ENCODE peak calls at places on chromosomes 4 and X, in ten cellular contexts. U, J, K, X, Y, E, P, S, L and Z are unnamed samples.

GRCh38 chr4:8427761-8428287 is 12.7 kb downstream of the ACOX3 start:
- DNase-seq in K (no peak), P (peak), E (peak), U (peak), S (peak), Y (peak), J (no peak), X (no peak), L (peak), Z (no peak)

GRCh38 chrX:20139966-20140365 is 1.7 kb downstream of the EIF1AX start:
- DNase-seq in S (no peak), J (no peak), X (no peak), L (no peak), Y (no peak), U (peak), P (peak), K (no peak), E (peak), Z (no peak)

GRCh38 chr4:118035309-118035708 is 1.0 kb downstream of the NDST3 start:
- DNase-seq in J (no peak), L (no peak), K (no peak), U (no peak), E (no peak), Y (no peak), P (no peak), X (no peak), S (no peak), Z (no peak)

GRCh38 chr4:129344058-129344457 is 248.1 kb downstream of the C4orf33 start:
- DNase-seq in S (peak), P (peak), Y (no peak), E (peak), K (no peak), L (no peak), J (no peak), U (peak), X (no peak), Z (peak)

GRCh38 chr4:99087887-99088484 is 602 bp downstream of the ADH5 start:
- DNase-seq in U (peak), J (peak), L (peak), K (no peak), X (peak), P (peak), Y (peak), E (peak), S (peak), Z (no peak)

GRCh38 chrX:18252644-18253359 is 32.1 kb upstream of the BEND2 start:
- DNase-seq in Y (no peak), L (no peak), X (no peak), E (peak), P (no peak), S (no peak), K (no peak), U (peak), J (no peak), Z (no peak)

GRCh38 chr4:8297141-8297601 is 27.6 kb downstream of the HTRA3 start:
- DNase-seq in J (no peak), Y (no peak), S (no peak), L (no peak), U (no peak), K (no peak), E (no peak), X (no peak), P (no peak), Z (no peak)

GRCh38 chr4:48262926-48263325 is 6.7 kb downstream of the TEC start:
- DNase-seq in E (no peak), J (no peak), P (no peak), U (peak), Y (no peak), S (peak), K (no peak), L (no peak), X (no peak), Z (no peak)

GRCh38 chr4:108531461-108531860 is 88.9 kb upstream of the RPL34 start:
- DNase-seq in L (no peak), J (no peak), X (no peak), S (no peak), Y (no peak), U (no peak), E (no peak), P (no peak), K (no peak), Z (no peak)

GRCh38 chr4:118969359-118969758 is 80.7 kb downstream of the SYNPO2 start:
- DNase-seq in S (peak), U (peak), P (peak), L (peak), K (no peak), J (no peak), X (no peak), E (peak), Y (peak), Z (peak)

GRCh38 chrX:86171366-86171765 is 23.1 kb downstream of the DACH2 start:
- DNase-seq in P (peak), K (no peak), J (no peak), X (peak), U (peak), Y (no peak), S (peak), E (peak), L (no peak), Z (peak)

GRCh38 chrX:1596676-1597344 is 5.4 kb downstream of the AKAP17A start:
- DNase-seq in J (no peak), L (no peak), P (no peak), U (no peak), K (no peak), S (no peak), X (no peak), Y (no peak), E (no peak), Z (no peak)

GRCh38 chr4:182928061-182928460 is 10.9 kb upstream of the DCTD start:
- DNase-seq in P (no peak), Y (no peak), X (peak), L (no peak), K (no peak), S (peak), U (no peak), J (no peak), E (no peak), Z (peak)

GRCh38 chrX:105876658-105877057 is 54.3 kb downstream of the NRK start:
- DNase-seq in E (no peak), Y (no peak), S (no peak), J (no peak), K (no peak), L (no peak), P (peak), X (no peak), U (peak), Z (no peak)

GRCh38 chr4:32624943-32625603 is 1904.9 kb downstream of the PCDH7 start:
- DNase-seq in P (no peak), E (peak), Y (no peak), K (no peak), S (no peak), L (no peak), J (no peak), U (no peak), X (no peak), Z (no peak)

GRCh38 chrX:150692296-150692695 is 900 bp upstream of the MTMR1 start:
- DNase-seq in P (no peak), Y (no peak), K (no peak), S (no peak), X (no peak), J (no peak), L (no peak), E (no peak), U (no peak), Z (no peak)

GRCh38 chr4:79358438-79358837 is 32.6 kb upstream of the NAA11 start:
- DNase-seq in U (no peak), K (no peak), X (no peak), L (no peak), E (no peak), Y (no peak), S (no peak), J (no peak), P (no peak), Z (no peak)

GRCh38 chr4:171809854-171810253 is 3.4 kb upstream of the GALNTL6 start:
- DNase-seq in J (no peak), X (no peak), L (no peak), P (no peak), E (no peak), Y (no peak), S (no peak), U (no peak), K (no peak), Z (no peak)

GRCh38 chrX:2676794-2677675 is 14.1 kb upstream of the CD99 start:
- DNase-seq in X (no peak), E (peak), J (no peak), S (no peak), L (no peak), U (no peak), Y (no peak), K (no peak), P (peak), Z (no peak)

GRCh38 chr4:84673475-84674230 is 90.7 kb downstream of the CDS1 start:
- DNase-seq in S (no peak), J (peak), E (peak), L (no peak), K (no peak), X (no peak), Y (no peak), P (peak), U (peak), Z (no peak)

GRCh38 chr4:169335331-169335730 is 64.6 kb upstream of the SH3RF1 start:
- DNase-seq in X (no peak), L (no peak), E (peak), J (no peak), U (peak), Y (no peak), P (peak), K (no peak), S (no peak), Z (no peak)

GRCh38 chrX:68832101-68832416 is 3.2 kb downstream of the EFNB1 start:
- DNase-seq in X (peak), Y (no peak), P (peak), U (peak), E (peak), S (peak), K (no peak), L (peak), J (peak), Z (no peak)

GRCh38 chr4:658681-659667 is 15.1 kb downstream of the ATP5ME start:
- DNase-seq in J (no peak), P (no peak), U (no peak), X (peak), S (no peak), L (no peak), E (no peak), K (no peak), Y (no peak), Z (no peak)

GRCh38 chr4:19580090-19580489 is 671.6 kb upstream of the SLIT2 start:
- DNase-seq in E (peak), Y (no peak), S (no peak), U (peak), P (no peak), K (no peak), X (no peak), J (peak), L (no peak), Z (no peak)
- TF ChIP-seq CTCF in E (no peak), Y (no peak), S (no peak), U (no peak), P (no peak), K (no peak), X (no peak), J (no peak), L (no peak), Z (no peak)

DNA sequence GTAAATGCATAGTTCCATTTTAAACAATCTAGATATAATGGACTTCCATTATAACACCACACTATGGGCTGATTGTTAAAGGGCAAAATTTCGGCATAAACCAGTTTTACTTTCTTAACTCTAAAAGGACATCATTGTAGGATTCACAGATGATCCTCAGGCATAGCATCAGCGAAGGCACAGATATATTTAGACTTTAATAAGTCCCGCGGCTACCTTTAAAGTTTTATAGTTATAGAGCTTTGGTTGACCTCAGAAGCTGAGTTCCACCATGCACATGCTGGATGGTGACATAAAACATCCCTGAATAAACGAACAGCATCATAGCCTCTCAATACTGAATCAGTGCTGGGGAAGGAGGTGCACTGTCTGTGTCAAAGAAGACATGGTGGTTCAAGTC is 125.0 kb upstream of the PDLIM3 start:
- DNase-seq in U (no peak), K (no peak), J (no peak), E (no peak), S (no peak), X (no peak), Y (no peak), L (no peak), P (no peak), Z (no peak)
- TF ChIP-seq CTCF in U (no peak), K (no peak), J (no peak), E (no peak), S (no peak), X (no peak), Y (no peak), L (no peak), P (no peak), Z (no peak)

GRCh38 chr4:110667670-110668069 is 44.8 kb upstream of the PITX2 start:
- DNase-seq in L (no peak), P (no peak), Y (no peak), X (no peak), K (no peak), S (no peak), U (no peak), J (no peak), E (no peak), Z (no peak)
- TF ChIP-seq CTCF in L (no peak), P (no peak), Y (no peak), X (no peak), K (no peak), S (no peak), U (no peak), J (no peak), E (no peak), Z (no peak)

GRCh38 chr4:75412746-75413145 is 101.5 kb downstream of the RCHY1 start:
- DNase-seq in P (no peak), X (no peak), S (no peak), K (no peak), E (no peak), L (no peak), U (no peak), Y (no peak), J (no peak), Z (no peak)
- TF ChIP-seq CTCF in P (no peak), X (no peak), S (no peak), K (no peak), E (no peak), L (no peak), U (no peak), Y (no peak), J (no peak), Z (no peak)

DNA sequence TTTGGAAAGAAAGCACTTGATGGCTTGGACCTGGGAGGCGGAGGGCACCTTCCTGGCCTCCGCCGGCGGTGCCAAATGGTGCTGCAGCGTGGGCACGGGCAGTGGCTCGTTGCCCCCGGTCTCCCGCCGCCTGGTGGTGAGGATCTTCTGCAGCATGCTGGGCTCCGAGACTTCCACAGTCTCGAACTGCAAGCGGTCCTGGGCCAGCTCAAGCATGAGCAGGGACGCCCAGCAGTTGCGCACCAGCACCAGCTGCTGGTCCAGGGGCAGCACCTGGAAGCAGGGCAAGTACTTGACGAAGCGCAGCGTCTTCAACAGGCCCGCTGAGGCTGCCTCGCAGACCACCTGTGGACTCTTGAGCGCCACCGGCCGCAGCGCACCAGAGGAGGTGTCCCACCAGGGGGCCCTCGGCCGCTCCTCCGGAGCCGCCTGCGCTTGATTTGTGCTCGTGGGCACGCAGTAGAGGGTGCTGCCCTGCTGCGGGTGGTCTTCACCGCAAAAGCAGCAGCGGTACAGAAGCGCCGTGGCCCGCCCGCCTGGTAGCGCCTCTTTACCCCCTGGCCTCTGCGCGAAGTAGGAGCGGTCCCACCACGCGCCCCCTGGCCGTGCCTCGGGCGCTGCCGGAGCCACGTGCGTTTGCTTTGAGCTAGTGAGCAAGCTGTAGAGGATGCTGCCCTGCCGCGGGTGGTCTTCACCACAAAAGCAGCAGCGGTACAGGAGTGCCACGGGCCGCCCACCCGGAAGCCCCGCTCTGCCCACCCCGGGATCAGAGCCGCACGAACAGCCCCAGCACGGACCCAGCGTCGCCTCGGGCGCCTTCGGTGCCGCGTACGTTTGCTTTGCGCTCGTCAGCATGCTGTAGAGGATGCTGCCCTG is 689 bp downstream of the NR0B1 start:
- DNase-seq in L (no peak), E (no peak), P (no peak), X (peak), U (no peak), Y (no peak), S (peak), J (no peak), K (no peak), Z (peak)
- TF ChIP-seq CTCF in L (no peak), E (peak), P (no peak), X (peak), U (peak), Y (peak), S (no peak), J (peak), K (no peak), Z (peak)

GRCh38 chr4:101345596-101346311 is 1.6 kb downstream of the PPP3CA start:
- DNase-seq in S (no peak), Y (no peak), P (peak), U (peak), X (peak), L (peak), J (no peak), E (peak), K (peak), Z (peak)
- TF ChIP-seq CTCF in S (no peak), Y (no peak), P (no peak), U (no peak), X (no peak), L (no peak), J (peak), E (peak), K (no peak), Z (no peak)

DNA sequence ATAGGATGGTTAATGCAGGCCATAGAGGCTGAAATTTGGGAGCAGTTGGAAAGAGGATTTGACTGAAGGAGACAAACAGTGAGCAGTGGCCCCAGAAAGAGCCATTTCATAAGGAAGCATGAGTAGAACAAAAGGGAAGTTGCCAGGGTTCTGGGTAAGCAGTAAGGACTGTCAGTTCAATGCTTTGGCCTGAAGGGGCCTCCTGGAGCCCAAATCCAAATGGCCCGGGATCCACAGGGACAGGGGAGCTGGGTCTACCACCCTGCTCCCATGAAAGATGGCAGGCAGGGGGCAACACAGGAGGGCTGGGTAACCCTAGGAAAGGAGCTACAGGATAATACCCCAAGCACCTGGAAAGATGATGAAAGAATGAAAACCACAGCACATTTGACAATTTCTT is 4.1 kb upstream of the INTS6L start:
- DNase-seq in P (no peak), J (no peak), X (peak), L (no peak), S (peak), U (no peak), E (no peak), Y (no peak), K (no peak), Z (peak)
- TF ChIP-seq CTCF in P (no peak), J (no peak), X (peak), L (no peak), S (no peak), U (no peak), E (no peak), Y (no peak), K (no peak), Z (no peak)

GRCh38 chr4:40838742-40839141 is 89.0 kb downstream of the NSUN7 start:
- DNase-seq in U (peak), E (no peak), X (no peak), Y (no peak), S (no peak), L (no peak), K (no peak), P (peak), J (no peak), Z (no peak)
- TF ChIP-seq CTCF in U (peak), E (no peak), X (peak), Y (no peak), S (no peak), L (no peak), K (no peak), P (peak), J (peak), Z (no peak)

DNA sequence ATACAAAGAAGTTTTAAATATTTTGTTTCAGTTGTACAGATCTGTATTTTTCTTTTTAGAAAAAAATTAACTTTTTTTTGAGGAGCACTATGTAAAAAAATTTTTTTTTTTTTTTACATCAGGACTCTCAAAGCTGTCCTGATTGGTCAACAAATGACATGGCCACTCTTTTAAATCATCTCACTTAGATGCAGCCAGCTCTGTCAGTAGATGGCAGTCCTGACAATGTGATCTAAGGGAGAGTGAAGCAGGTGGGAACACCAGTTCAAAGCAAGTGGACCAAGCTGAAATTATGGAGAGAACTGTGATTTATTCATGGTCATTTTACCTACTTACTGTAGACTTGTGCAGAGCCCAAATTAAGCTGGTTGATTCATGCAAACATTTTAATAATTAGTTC is 174.6 kb upstream of the GPRIN3 start:
- DNase-seq in Y (no peak), J (no peak), E (peak), S (peak), X (peak), L (no peak), K (no peak), P (peak), U (peak), Z (no peak)
- TF ChIP-seq CTCF in Y (no peak), J (peak), E (peak), S (no peak), X (peak), L (no peak), K (no peak), P (peak), U (peak), Z (no peak)

GRCh38 chrX:14344172-14344940 is 185.0 kb upstream of the GLRA2 start:
- DNase-seq in K (no peak), S (no peak), L (no peak), E (no peak), X (no peak), J (no peak), U (no peak), P (no peak), Y (no peak), Z (no peak)
- TF ChIP-seq CTCF in K (no peak), S (no peak), L (no peak), E (peak), X (peak), J (no peak), U (no peak), P (peak), Y (no peak), Z (peak)